ENCODE peak calls at places on chromosome 2, in eight cellular contexts. K, L, O, V, W, X, G and M are unnamed samples.

GRCh38 chr2:28689764-28690163 is 61.9 kb upstream of the PPP1CB start:
- DNase-seq in K (no peak), L (no peak), O (no peak), V (no peak), W (no peak), X (no peak), G (no peak), M (no peak)

GRCh38 chr2:227164745-227165350 is 424 bp downstream of the COL4A3 start:
- DNase-seq in K (no peak), L (no peak), O (no peak), V (no peak), W (peak), X (no peak), G (no peak), M (no peak)

GRCh38 chr2:152200562-152201465 is 25.3 kb upstream of the STAM2 start:
- DNase-seq in K (peak), L (no peak), O (no peak), V (no peak), W (peak), X (no peak), G (no peak), M (peak)

GRCh38 chr2:190267302-190267701 is 52.3 kb downstream of the HIBCH start:
- DNase-seq in K (no peak), L (no peak), O (no peak), V (no peak), W (peak), X (no peak), G (no peak), M (no peak)

GRCh38 chr2:174492963-174493431 is 6.2 kb upstream of the GPR155 start:
- DNase-seq in K (peak), L (no peak), O (no peak), V (peak), W (no peak), X (no peak), G (peak), M (peak)

GRCh38 chr2:127634066-127634617 is 11.8 kb upstream of the GPR17 start:
- DNase-seq in K (no peak), L (no peak), O (no peak), V (no peak), W (no peak), X (no peak), G (no peak), M (no peak)

GRCh38 chr2:207107551-207107950 is 58.2 kb downstream of the KLF7 start:
- DNase-seq in K (no peak), L (peak), O (peak), V (no peak), W (peak), X (peak), G (no peak), M (no peak)

GRCh38 chr2:1633092-1633721 is 111.1 kb downstream of the PXDN start:
- DNase-seq in K (no peak), L (no peak), O (no peak), V (no peak), W (no peak), X (no peak), G (no peak), M (no peak)

GRCh38 chr2:162073776-162074578 is at the start of gene DPP4:
- DNase-seq in K (peak), L (no peak), O (peak), V (peak), W (peak), X (no peak), G (peak), M (peak)

GRCh38 chr2:170747921-170748320 is 22.3 kb upstream of the ERICH2 start:
- DNase-seq in K (no peak), L (no peak), O (no peak), V (no peak), W (peak), X (no peak), G (no peak), M (peak)

GRCh38 chr2:200171761-200172482 is 134.6 kb upstream of the SPATS2L start:
- DNase-seq in K (no peak), L (no peak), O (no peak), V (no peak), W (peak), X (no peak), G (no peak), M (no peak)

GRCh38 chr2:205738341-205738968 is 56.2 kb downstream of the NRP2 start:
- DNase-seq in K (no peak), L (no peak), O (no peak), V (no peak), W (no peak), X (no peak), G (no peak), M (no peak)

GRCh38 chr2:118980022-118980421 is 38.0 kb downstream of the MARCO start:
- DNase-seq in K (no peak), L (no peak), O (no peak), V (no peak), W (no peak), X (no peak), G (no peak), M (no peak)